ENCODE peak calls at places on chromosomes 4 and X, in five cellular contexts. One of them, this sample, is unnamed.

GRCh38 chrX:135707880-135708279 is 5.6 kb upstream of the CT45A1 start:
- DNase-seq in IMR-90: no peak
- DNase-seq in neuronal stem cell: no peak
- DNase-seq in H9: peak
- DNase-seq in mesendoderm: peak
- DNase-seq in this sample: no peak

GRCh38 chrX:69221239-69222102 is 56.2 kb upstream of the PJA1 start:
- DNase-seq in IMR-90: no peak
- DNase-seq in neuronal stem cell: peak
- DNase-seq in H9: peak
- DNase-seq in mesendoderm: peak
- DNase-seq in this sample: no peak

GRCh38 chr4:84394386-84394785 is 104.7 kb downstream of the NKX6-1 start:
- DNase-seq in IMR-90: no peak
- DNase-seq in neuronal stem cell: no peak
- DNase-seq in H9: no peak
- DNase-seq in mesendoderm: no peak
- DNase-seq in this sample: no peak

GRCh38 chr4:113575391-113575790 is 186.1 kb downstream of the CAMK2D start:
- DNase-seq in IMR-90: peak
- DNase-seq in neuronal stem cell: no peak
- DNase-seq in H9: no peak
- DNase-seq in mesendoderm: no peak
- DNase-seq in this sample: no peak

GRCh38 chrX:47854474-47854873 is 17.8 kb downstream of the ZNF81 start:
- DNase-seq in IMR-90: peak
- DNase-seq in neuronal stem cell: no peak
- DNase-seq in H9: peak
- DNase-seq in mesendoderm: peak
- DNase-seq in this sample: peak

GRCh38 chrX:31021537-31021936 is 50.3 kb downstream of the FTHL17 start:
- DNase-seq in IMR-90: no peak
- DNase-seq in neuronal stem cell: no peak
- DNase-seq in H9: no peak
- DNase-seq in mesendoderm: no peak
- DNase-seq in this sample: no peak

GRCh38 chr4:21744046-21744445 is 204.5 kb downstream of the KCNIP4 start:
- DNase-seq in IMR-90: no peak
- DNase-seq in neuronal stem cell: no peak
- DNase-seq in H9: no peak
- DNase-seq in mesendoderm: no peak
- DNase-seq in this sample: no peak

GRCh38 chr4:6692806-6693205 is 872 bp upstream of the S100P start:
- DNase-seq in IMR-90: peak
- DNase-seq in neuronal stem cell: no peak
- DNase-seq in H9: no peak
- DNase-seq in mesendoderm: no peak
- DNase-seq in this sample: no peak

GRCh38 chr4:1862961-1863296 is 7.0 kb upstream of the LETM1 start:
- DNase-seq in IMR-90: no peak
- DNase-seq in neuronal stem cell: no peak
- DNase-seq in H9: no peak
- DNase-seq in mesendoderm: no peak
- DNase-seq in this sample: no peak

GRCh38 chrX:55717521-55718497 is at the start of gene RRAGB:
- DNase-seq in IMR-90: peak
- DNase-seq in neuronal stem cell: peak
- DNase-seq in H9: peak
- DNase-seq in mesendoderm: peak
- DNase-seq in this sample: peak
- H2BK5ac ChIP-seq in IMR-90: peak
- H2BK5ac ChIP-seq in neuronal stem cell: no peak
- H2BK5ac ChIP-seq in H9: no peak
- H2BK5ac ChIP-seq in mesendoderm: no peak
- H2BK5ac ChIP-seq in this sample: peak

DNA sequence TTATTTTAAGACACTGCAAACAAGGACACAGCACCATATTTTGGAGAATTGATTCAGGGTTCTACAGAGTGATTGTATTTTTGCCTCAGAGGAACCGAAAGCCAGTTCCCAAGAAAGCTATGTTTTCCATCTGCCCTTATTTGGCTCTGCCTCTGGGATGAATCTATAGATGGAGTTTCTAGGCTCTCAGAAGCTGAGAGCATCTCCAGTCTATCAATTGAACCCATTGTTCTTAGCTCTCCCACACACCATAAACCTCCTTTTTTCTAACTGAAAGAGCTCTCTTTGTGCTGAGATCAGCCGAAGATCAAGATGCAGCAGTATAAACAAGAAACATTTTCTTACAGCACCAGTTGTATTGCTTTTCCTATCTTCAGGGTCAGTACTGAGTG is 16.9 kb downstream of the PLP1 start:
- DNase-seq in IMR-90: peak
- DNase-seq in neuronal stem cell: no peak
- DNase-seq in H9: no peak
- DNase-seq in mesendoderm: no peak
- DNase-seq in this sample: no peak
- H3K27ac ChIP-seq in IMR-90: no peak
- H3K27ac ChIP-seq in neuronal stem cell: no peak
- H3K27ac ChIP-seq in H9: no peak
- H3K27ac ChIP-seq in mesendoderm: no peak
- H3K27ac ChIP-seq in this sample: no peak

GRCh38 chr4:15149842-15150592 is 147.7 kb downstream of the CPEB2 start:
- DNase-seq in IMR-90: peak
- DNase-seq in neuronal stem cell: peak
- DNase-seq in H9: peak
- DNase-seq in mesendoderm: peak
- DNase-seq in this sample: peak

GRCh38 chr4:15149234-15149841 is 147.1 kb downstream of the CPEB2 start:
- DNase-seq in IMR-90: peak
- DNase-seq in neuronal stem cell: no peak
- DNase-seq in H9: no peak
- DNase-seq in mesendoderm: no peak
- DNase-seq in this sample: no peak

GRCh38 chr4:15150636-15151432 is 148.6 kb downstream of the CPEB2 start:
- DNase-seq in IMR-90: no peak
- DNase-seq in neuronal stem cell: no peak
- DNase-seq in H9: no peak
- DNase-seq in mesendoderm: peak
- DNase-seq in this sample: no peak

GRCh38 chr4:15145709-15146108 is 143.4 kb downstream of the CPEB2 start:
- DNase-seq in IMR-90: no peak
- DNase-seq in neuronal stem cell: no peak
- DNase-seq in H9: no peak
- DNase-seq in mesendoderm: no peak
- DNase-seq in this sample: no peak

DNA sequence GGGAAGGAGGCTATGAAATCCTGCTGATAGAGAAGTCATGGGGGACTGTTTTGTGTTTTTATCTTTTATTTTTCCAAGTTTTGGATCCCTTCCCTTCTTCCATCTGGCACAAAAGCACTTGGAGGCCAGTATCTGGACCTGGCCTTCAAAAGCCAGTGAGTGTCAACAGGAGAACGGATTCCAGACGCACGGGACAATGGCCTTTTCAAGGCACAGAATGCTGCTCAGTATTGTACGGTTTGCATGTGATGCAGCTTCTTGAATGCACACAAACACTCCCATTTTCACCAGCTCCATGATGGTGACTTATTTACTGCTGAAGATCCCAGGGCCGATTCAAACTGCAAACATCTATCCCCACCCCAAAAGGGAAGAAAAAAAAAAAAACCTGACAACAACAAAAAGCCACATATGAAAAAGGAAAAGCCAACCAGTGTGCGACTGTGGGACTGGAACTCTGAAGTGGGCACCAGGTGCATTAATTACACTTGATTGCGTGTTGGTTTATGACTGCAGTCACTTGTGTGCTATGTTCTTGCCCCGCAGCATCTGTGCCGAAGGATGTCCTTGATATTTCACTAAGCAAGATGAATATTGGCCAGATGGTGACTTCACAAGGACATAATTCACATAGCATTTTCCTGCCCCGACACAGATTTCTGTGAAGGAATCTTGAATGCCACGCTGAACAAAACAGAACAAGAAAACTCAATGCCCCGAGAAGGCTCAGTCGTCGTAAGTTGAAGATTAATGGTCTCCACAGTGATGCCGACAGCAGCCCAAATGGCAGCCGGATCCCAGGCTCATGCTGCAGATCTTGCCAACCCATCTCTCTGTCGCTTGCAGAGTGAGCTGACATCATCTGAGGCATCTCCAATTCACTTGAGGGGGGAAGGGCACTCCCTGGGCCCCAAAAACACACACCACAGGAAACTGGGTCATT is 145.7 kb downstream of the CPEB2 start:
- DNase-seq in IMR-90: no peak
- DNase-seq in neuronal stem cell: no peak
- DNase-seq in H9: no peak
- DNase-seq in mesendoderm: no peak
- DNase-seq in this sample: no peak
- H2BK5ac ChIP-seq in IMR-90: no peak
- H2BK5ac ChIP-seq in neuronal stem cell: no peak
- H2BK5ac ChIP-seq in H9: no peak
- H2BK5ac ChIP-seq in mesendoderm: no peak
- H2BK5ac ChIP-seq in this sample: no peak

GRCh38 chr4:159498371-159499115 is 395.7 kb downstream of the RAPGEF2 start:
- DNase-seq in IMR-90: no peak
- DNase-seq in neuronal stem cell: no peak
- DNase-seq in H9: no peak
- DNase-seq in mesendoderm: no peak
- DNase-seq in this sample: no peak
- H3K27ac ChIP-seq in IMR-90: no peak
- H3K27ac ChIP-seq in neuronal stem cell: no peak
- H3K27ac ChIP-seq in H9: no peak
- H3K27ac ChIP-seq in mesendoderm: no peak
- H3K27ac ChIP-seq in this sample: no peak

GRCh38 chr4:123398803-123399637 is 2.4 kb downstream of the SPRY1 start:
- DNase-seq in IMR-90: peak
- DNase-seq in neuronal stem cell: peak
- DNase-seq in H9: peak
- DNase-seq in mesendoderm: peak
- DNase-seq in this sample: peak

GRCh38 chr4:123401466-123402175 is 5.0 kb downstream of the SPRY1 start:
- DNase-seq in IMR-90: no peak
- DNase-seq in neuronal stem cell: no peak
- DNase-seq in H9: no peak
- DNase-seq in mesendoderm: peak
- DNase-seq in this sample: no peak

GRCh38 chr4:123397276-123398150 is 918 bp downstream of the SPRY1 start:
- DNase-seq in IMR-90: peak
- DNase-seq in neuronal stem cell: peak
- DNase-seq in H9: peak
- DNase-seq in mesendoderm: peak
- DNase-seq in this sample: peak

GRCh38 chr4:123398151-123398802 is 1.7 kb downstream of the SPRY1 start:
- DNase-seq in IMR-90: peak
- DNase-seq in neuronal stem cell: peak
- DNase-seq in H9: peak
- DNase-seq in mesendoderm: peak
- DNase-seq in this sample: peak

DNA sequence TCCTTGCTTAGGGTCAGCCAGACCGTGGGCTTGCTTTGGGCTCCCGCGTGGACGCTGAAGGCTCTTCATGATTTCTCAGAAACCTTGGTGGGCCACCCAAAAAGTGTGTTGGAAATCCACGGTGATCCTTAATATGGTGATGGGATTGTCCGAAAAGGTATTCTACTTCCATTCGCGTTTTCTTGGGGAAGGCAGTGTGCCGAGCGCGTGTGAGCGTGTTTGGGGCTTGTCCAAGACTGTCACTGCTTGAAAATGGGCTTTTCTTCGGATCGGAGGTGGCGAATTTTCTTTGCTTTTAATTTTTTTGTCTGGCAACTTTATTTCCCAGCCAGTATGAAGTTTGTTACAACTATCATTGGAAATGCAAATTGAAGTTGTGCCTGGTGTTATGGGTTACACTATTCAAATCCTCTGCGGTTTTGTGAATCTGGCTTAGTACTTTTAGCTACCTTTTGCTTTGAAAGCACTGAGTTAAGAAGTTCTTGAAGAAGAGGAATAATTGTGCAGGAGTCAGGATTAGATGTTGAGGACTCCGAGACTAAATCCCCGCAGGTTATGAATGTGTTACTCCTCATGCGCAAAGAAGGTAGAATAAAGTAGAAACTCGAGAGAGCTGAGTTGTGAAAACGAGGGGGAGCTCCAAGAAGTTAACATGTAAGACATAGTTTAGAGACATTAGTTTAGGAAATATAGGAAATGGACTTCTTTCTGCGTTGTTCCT is 3.2 kb downstream of the SPRY1 start:
- DNase-seq in IMR-90: no peak
- DNase-seq in neuronal stem cell: no peak
- DNase-seq in H9: no peak
- DNase-seq in mesendoderm: peak
- DNase-seq in this sample: peak
- H2BK5ac ChIP-seq in IMR-90: peak
- H2BK5ac ChIP-seq in neuronal stem cell: peak
- H2BK5ac ChIP-seq in H9: no peak
- H2BK5ac ChIP-seq in mesendoderm: peak
- H2BK5ac ChIP-seq in this sample: peak

GRCh38 chrX:24055043-24055356 is 244 bp downstream of the EIF2S3 start:
- DNase-seq in IMR-90: no peak
- DNase-seq in neuronal stem cell: no peak
- DNase-seq in H9: no peak
- DNase-seq in mesendoderm: no peak
- DNase-seq in this sample: no peak

GRCh38 chrX:24054182-24055042 is at the start of gene EIF2S3:
- DNase-seq in IMR-90: peak
- DNase-seq in neuronal stem cell: peak
- DNase-seq in H9: peak
- DNase-seq in mesendoderm: peak
- DNase-seq in this sample: peak
- H3K27ac ChIP-seq in IMR-90: peak
- H3K27ac ChIP-seq in neuronal stem cell: peak
- H3K27ac ChIP-seq in H9: peak
- H3K27ac ChIP-seq in mesendoderm: peak
- H3K27ac ChIP-seq in this sample: peak